ENCODE peak calls at places on chromosome 10, in four cellular contexts. One of them, this sample, is unnamed.

GRCh38 chr10:99598011-99598410 is 22.2 kb downstream of the SLC25A28 start:
- DNase-seq in astrocyte of the spinal cord: no peak
- DNase-seq in retinal pigment epithelial cell: no peak
- DNase-seq in hepatocyte: no peak
- DNase-seq in this sample: no peak

GRCh38 chr10:2543974-2544373 is 523.4 kb upstream of the PFKP start:
- DNase-seq in astrocyte of the spinal cord: no peak
- DNase-seq in retinal pigment epithelial cell: no peak
- DNase-seq in hepatocyte: no peak
- DNase-seq in this sample: no peak

GRCh38 chr10:6255548-6256061 is 52.9 kb downstream of the PFKFB3 start:
- DNase-seq in astrocyte of the spinal cord: no peak
- DNase-seq in retinal pigment epithelial cell: no peak
- DNase-seq in hepatocyte: no peak
- DNase-seq in this sample: no peak

GRCh38 chr10:101939273-101939635 is 95.7 kb upstream of the KCNIP2 start:
- DNase-seq in astrocyte of the spinal cord: peak; percentile 86
- DNase-seq in retinal pigment epithelial cell: peak; percentile 55
- DNase-seq in hepatocyte: peak; percentile 27
- DNase-seq in this sample: no peak

GRCh38 chr10:63522129-63522687 is 1.0 kb downstream of the REEP3 start:
- DNase-seq in astrocyte of the spinal cord: peak; percentile 62
- DNase-seq in retinal pigment epithelial cell: no peak
- DNase-seq in hepatocyte: peak; percentile 16
- DNase-seq in this sample: no peak

GRCh38 chr10:25304606-25305005 is 129.8 kb downstream of the GPR158 start:
- DNase-seq in astrocyte of the spinal cord: no peak
- DNase-seq in retinal pigment epithelial cell: peak; percentile 26
- DNase-seq in hepatocyte: no peak
- DNase-seq in this sample: no peak

GRCh38 chr10:46283217-46283944 is 3.4 kb upstream of the ANTXRL start:
- DNase-seq in astrocyte of the spinal cord: no peak
- DNase-seq in retinal pigment epithelial cell: no peak
- DNase-seq in hepatocyte: no peak
- DNase-seq in this sample: no peak

GRCh38 chr10:112680586-112680985 is 233.6 kb downstream of the VTI1A start:
- DNase-seq in astrocyte of the spinal cord: no peak
- DNase-seq in retinal pigment epithelial cell: no peak
- DNase-seq in hepatocyte: no peak
- DNase-seq in this sample: no peak

GRCh38 chr10:86105640-86106039 is 261.0 kb downstream of the GRID1 start:
- DNase-seq in astrocyte of the spinal cord: no peak
- DNase-seq in retinal pigment epithelial cell: no peak
- DNase-seq in hepatocyte: no peak
- DNase-seq in this sample: no peak

GRCh38 chr10:11483189-11484148 is 128.0 kb downstream of the USP6NL start:
- DNase-seq in astrocyte of the spinal cord: no peak
- DNase-seq in retinal pigment epithelial cell: no peak
- DNase-seq in hepatocyte: no peak
- DNase-seq in this sample: no peak

GRCh38 chr10:121098231-121098630 is 247.1 kb downstream of the WDR11 start:
- DNase-seq in astrocyte of the spinal cord: no peak
- DNase-seq in retinal pigment epithelial cell: no peak
- DNase-seq in hepatocyte: no peak
- DNase-seq in this sample: no peak

GRCh38 chr10:9228770-9229169 is 1174.3 kb downstream of the GATA3 start:
- DNase-seq in astrocyte of the spinal cord: peak; percentile 9
- DNase-seq in retinal pigment epithelial cell: no peak
- DNase-seq in hepatocyte: no peak
- DNase-seq in this sample: no peak
- TF ChIP-seq CTCF in astrocyte of the spinal cord: no peak
- TF ChIP-seq CTCF in retinal pigment epithelial cell: no peak
- TF ChIP-seq CTCF in hepatocyte: no peak
- TF ChIP-seq CTCF in this sample: no peak

DNA sequence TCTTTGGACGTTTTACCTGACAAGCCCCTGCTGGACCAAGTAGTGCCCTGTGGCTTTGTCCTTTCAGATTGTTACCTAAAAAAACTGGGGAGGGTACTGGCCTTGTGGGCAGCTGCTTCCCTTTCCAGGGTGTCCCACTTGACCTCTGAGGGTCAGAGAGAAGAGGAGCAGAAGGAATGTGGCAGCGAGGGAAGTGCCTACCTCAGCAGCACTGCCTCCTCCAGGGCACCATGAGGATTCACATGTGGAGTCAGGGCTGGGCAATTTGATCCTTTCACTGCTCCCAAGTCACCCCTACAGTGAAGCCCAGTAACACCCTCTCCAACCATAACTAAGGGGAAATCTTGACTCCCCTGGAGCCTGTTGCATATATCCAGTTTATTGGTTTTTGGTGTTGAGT is 64.6 kb downstream of the ITGB1 start:
- DNase-seq in astrocyte of the spinal cord: no peak
- DNase-seq in retinal pigment epithelial cell: no peak
- DNase-seq in hepatocyte: no peak
- DNase-seq in this sample: no peak
- TF ChIP-seq CTCF in astrocyte of the spinal cord: peak; percentile 13
- TF ChIP-seq CTCF in retinal pigment epithelial cell: peak; percentile 13
- TF ChIP-seq CTCF in hepatocyte: no peak
- TF ChIP-seq CTCF in this sample: no peak

GRCh38 chr10:71982269-71983178 is 18.3 kb downstream of the CHST3 start:
- DNase-seq in astrocyte of the spinal cord: no peak
- DNase-seq in retinal pigment epithelial cell: no peak
- DNase-seq in hepatocyte: no peak
- DNase-seq in this sample: no peak
- TF ChIP-seq CTCF in astrocyte of the spinal cord: peak; percentile 6
- TF ChIP-seq CTCF in retinal pigment epithelial cell: no peak
- TF ChIP-seq CTCF in hepatocyte: no peak
- TF ChIP-seq CTCF in this sample: no peak

DNA sequence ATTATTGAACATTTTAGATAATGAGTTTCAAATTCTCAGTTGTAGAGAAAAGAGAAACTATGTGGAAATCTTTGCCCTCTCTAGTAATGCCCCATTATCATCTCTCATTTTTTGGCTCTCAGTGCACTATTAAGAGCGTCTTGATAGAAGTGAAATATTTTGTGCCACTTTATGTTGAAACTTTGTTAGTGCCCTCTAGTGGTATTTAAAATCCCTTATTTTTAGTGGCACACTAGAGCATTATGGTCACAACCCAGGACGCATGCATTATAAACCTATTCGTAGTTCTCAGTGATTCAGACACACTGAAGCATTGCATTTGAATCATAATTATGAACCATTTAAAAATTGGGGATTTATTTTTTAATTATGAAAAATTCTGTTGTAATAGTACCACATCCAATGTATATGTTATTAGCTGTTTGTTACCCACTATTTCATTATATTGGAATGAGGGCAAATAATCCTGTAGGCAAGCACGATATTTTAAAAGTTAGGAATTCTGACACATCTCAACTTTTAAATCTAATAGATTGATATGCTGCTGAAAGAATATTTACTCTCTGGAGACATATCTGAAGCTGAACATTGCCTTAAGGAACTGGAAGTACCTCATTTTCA is 21.9 kb downstream of the PDCD4 start:
- DNase-seq in astrocyte of the spinal cord: peak; percentile 60
- DNase-seq in retinal pigment epithelial cell: no peak
- DNase-seq in hepatocyte: peak; percentile 54
- DNase-seq in this sample: no peak
- TF ChIP-seq CTCF in astrocyte of the spinal cord: peak; percentile 31
- TF ChIP-seq CTCF in retinal pigment epithelial cell: peak; percentile 43
- TF ChIP-seq CTCF in hepatocyte: peak; percentile 66
- TF ChIP-seq CTCF in this sample: peak; percentile 69

DNA sequence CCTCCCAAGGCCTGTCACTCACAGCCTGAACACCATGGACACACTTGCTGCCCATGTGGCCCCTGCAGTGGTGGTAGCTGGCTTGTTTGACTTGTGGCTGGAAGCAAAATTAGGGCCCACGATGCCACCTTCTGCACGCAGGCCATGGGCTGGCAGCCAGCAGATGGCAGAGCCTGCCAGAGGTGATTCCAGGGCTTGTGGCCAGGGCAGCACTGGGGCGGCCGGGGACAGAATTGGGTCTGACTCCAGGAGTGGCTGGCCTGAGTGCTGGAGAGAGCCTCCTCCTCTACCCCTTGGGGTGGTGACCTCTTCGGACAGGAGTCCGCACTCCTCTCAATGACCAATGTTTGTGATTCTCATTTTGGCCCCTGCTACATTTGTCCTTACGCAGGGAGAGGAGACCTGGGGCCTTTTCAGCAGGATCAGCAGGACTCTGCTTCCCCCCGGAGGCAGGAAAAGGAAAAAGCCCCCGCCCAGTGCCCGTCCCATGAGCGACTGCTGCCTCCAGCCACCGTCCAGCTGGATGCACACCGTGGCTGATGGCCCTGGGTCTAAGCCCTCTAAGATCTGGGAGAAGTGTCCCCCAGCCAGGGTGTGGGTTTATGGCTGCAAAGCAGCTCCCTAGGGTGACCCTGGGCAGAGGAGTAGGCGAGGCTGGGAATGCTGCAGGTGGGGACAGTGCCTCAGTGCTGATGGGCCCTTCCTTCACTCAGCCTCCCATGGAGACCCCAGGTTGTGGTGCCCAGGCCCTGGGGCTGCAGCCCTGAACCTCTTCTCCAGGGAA is 26.5 kb downstream of the DNAJB12 start:
- DNase-seq in astrocyte of the spinal cord: peak; percentile 68
- DNase-seq in retinal pigment epithelial cell: no peak
- DNase-seq in hepatocyte: peak; percentile 82
- DNase-seq in this sample: no peak
- TF ChIP-seq CTCF in astrocyte of the spinal cord: peak; percentile 78
- TF ChIP-seq CTCF in retinal pigment epithelial cell: peak; percentile 68
- TF ChIP-seq CTCF in hepatocyte: peak; percentile 69
- TF ChIP-seq CTCF in this sample: peak; percentile 67

GRCh38 chr10:29853913-29854312 is 205.5 kb downstream of the JCAD start:
- DNase-seq in astrocyte of the spinal cord: no peak
- DNase-seq in retinal pigment epithelial cell: no peak
- DNase-seq in hepatocyte: no peak
- DNase-seq in this sample: no peak
- TF ChIP-seq CTCF in astrocyte of the spinal cord: no peak
- TF ChIP-seq CTCF in retinal pigment epithelial cell: no peak
- TF ChIP-seq CTCF in hepatocyte: no peak
- TF ChIP-seq CTCF in this sample: no peak

This sample was measured in progenitor cell of endocrine pancreas.